ENCODE peak calls at places on chromosomes 11 and 22, in six cellular contexts. A is GM12878, N is IMR-90, K is H1, Q is HepG2, L is K562. J is an unnamed sample.

GRCh38 chr11:31959711-31960110 is 131.2 kb upstream of the RCN1 start:
- DNase-seq in A (no peak), N (peak), K (no peak), Q (no peak), L (no peak), J (no peak)

GRCh38 chr11:2699531-2700414 is at the start of gene KCNQ1OT1:
- DNase-seq in A (peak), N (peak), K (peak), Q (peak), L (peak), J (peak)

GRCh38 chr11:12640355-12640754 is 33.9 kb upstream of the TEAD1 start:
- DNase-seq in A (no peak), N (no peak), K (no peak), Q (no peak), L (no peak), J (no peak)

GRCh38 chr11:88535916-88536547 is 198.5 kb upstream of the CTSC start:
- DNase-seq in A (no peak), N (peak), K (no peak), Q (peak), L (no peak), J (peak)

GRCh38 chr11:57407941-57408475 is 17.6 kb upstream of the PRG2 start:
- DNase-seq in A (no peak), N (no peak), K (no peak), Q (no peak), L (no peak), J (no peak)

GRCh38 chr11:96741068-96741467 is 351.3 kb downstream of the JRKL start:
- DNase-seq in A (no peak), N (peak), K (no peak), Q (no peak), L (no peak), J (no peak)

GRCh38 chr11:45366839-45367238 is 80.7 kb upstream of the SYT13 start:
- DNase-seq in A (no peak), N (no peak), K (no peak), Q (no peak), L (no peak), J (no peak)

GRCh38 chr11:18633256-18634139 is 644 bp downstream of the SPTY2D1 start:
- DNase-seq in A (peak), N (peak), K (no peak), Q (no peak), L (no peak), J (no peak)

GRCh38 chr11:109984634-109985289 is 108.4 kb upstream of the ZC3H12C start:
- DNase-seq in A (peak), N (no peak), K (no peak), Q (no peak), L (no peak), J (no peak)

DNA sequence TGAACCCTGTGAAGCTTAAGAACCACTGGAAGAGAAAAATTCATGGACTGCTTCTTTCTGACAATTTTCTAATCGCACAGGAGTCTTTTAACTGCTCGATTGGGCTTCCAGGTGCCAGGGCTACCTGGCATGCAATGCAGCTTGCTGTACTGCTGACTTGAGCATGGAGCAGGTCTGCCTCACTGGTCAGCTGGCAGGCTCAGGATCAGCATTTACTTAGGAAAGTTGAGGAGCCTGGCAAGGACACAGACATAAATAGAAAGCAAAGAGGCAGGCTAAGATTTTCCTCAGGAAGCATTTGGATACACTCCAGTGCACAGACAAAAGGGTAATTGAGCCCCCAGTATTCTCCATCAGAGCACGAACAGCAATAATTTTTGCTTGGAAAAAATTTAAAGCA is 163.5 kb downstream of the CSNK2A3 start:
- DNase-seq in A (no peak), N (no peak), K (no peak), Q (no peak), L (no peak), J (no peak)
- TF ChIP-seq USF2 in A (no peak), N (no peak), K (no peak), Q (no peak), L (no peak), J (no peak)

GRCh38 chr22:21447694-21448402 is 19.3 kb upstream of the TMEM191C start:
- DNase-seq in A (no peak), N (no peak), K (no peak), Q (no peak), L (peak), J (peak)
- TF ChIP-seq CEBPB in A (no peak), N (no peak), K (no peak), Q (no peak), L (no peak), J (no peak)

DNA sequence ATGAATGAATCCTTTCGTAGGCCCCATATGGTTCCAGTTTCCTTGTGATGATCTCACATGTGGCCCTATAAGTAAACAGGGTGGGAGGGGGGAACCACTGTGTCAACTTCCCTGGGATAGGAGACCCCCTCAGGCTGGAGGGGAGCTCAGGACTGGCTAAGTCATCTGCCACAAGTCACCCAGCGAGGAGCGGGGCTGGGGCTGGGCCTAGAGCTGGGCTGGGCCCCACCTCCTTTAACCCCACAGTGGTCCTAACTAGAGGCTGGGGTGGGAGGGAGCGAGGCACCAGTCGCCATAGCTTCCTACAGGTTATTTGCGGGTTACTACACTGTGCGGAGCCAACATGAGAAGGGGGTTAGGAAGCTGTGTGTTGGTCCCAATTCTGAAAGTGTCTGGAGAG is 4.3 kb downstream of the FBLN1 start:
- DNase-seq in A (no peak), N (no peak), K (no peak), Q (no peak), L (no peak), J (no peak)
- TF ChIP-seq USF2 in A (no peak), N (no peak), K (no peak), Q (no peak), L (no peak), J (no peak)

GRCh38 chr11:17386331-17387084 is 2.0 kb downstream of the KCNJ11 start:
- DNase-seq in A (no peak), N (peak), K (peak), Q (peak), L (peak), J (peak)
- TF ChIP-seq CEBPB in A (no peak), N (no peak), K (no peak), Q (no peak), L (no peak), J (no peak)

GRCh38 chr11:59968395-59968783 is 4.6 kb downstream of the OOSP4A start:
- DNase-seq in A (no peak), N (no peak), K (no peak), Q (no peak), L (no peak), J (no peak)
- TF ChIP-seq USF2 in A (no peak), N (no peak), K (no peak), Q (no peak), L (no peak), J (no peak)

DNA sequence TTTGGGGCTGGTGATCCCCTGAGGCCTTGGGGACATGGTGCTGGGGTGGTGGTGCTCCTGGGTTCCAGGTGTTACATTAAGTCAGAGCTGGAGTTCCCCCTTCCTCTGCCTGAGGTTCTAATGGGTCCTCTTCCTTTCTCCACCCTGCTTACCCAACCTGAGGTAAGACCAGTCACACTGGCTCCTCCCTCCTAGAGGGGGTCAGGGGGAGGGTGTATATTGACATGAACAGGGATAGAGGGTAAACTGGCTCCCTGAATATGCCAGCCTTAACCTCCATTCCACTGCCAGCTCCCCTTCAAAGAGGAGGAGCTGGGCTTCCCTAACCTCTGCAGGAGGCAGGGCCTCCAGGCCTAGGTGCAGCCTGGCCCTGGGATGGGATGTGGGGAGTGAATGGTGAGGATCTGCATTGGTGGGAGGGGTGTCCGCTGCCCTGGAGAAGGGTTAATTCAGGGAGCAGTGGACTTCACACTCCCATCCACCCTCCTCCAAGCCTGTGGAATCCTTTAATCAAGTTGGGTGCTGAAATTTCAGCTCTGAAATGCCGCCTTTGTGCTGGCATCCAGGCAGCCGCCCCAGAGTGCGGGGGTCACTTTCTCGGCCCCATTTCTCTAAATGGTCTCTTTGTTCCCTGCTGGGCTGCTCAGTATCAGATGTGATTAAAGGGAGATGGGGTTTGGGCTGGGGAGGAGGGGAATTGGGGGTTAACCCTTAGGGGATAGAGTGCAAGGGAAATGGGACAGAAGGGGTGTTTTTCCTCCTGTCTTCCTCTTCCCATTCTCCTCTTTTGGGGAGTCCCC is 15.2 kb downstream of the POLR2F start:
- DNase-seq in A (no peak), N (no peak), K (no peak), Q (peak), L (no peak), J (no peak)
- TF ChIP-seq CEBPB in A (no peak), N (no peak), K (no peak), Q (no peak), L (no peak), J (no peak)

GRCh38 chr11:73203790-73204189 is 14.3 kb upstream of the P2RY2 start:
- DNase-seq in A (no peak), N (no peak), K (no peak), Q (no peak), L (no peak), J (no peak)
- TF ChIP-seq USF2 in A (no peak), N (no peak), K (no peak), Q (no peak), L (no peak), J (no peak)

DNA sequence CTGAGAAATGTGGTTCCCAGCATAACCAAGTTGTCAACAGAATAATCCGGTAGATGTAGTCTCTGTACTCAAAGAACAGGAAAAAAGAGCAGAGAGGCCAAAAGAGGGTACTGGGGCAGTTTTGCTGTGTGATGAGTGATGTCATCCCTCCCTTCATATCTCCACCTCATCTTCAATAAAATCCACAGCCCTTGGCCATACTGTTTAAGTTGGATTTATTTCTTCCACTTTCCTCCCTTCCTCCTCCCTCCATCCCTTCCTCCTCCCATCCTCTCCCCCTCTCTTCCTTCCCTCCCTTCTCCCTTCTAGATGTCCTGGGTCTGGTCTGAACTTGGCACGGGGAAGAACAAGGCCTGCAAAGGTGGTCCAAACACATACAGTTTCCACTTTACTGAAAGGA is 18.2 kb upstream of the GRK3 start:
- DNase-seq in A (no peak), N (no peak), K (no peak), Q (no peak), L (no peak), J (no peak)
- TF ChIP-seq CEBPB in A (no peak), N (no peak), K (no peak), Q (no peak), L (no peak), J (no peak)